ENCODE peak calls at places on chromosomes 7 and 10, in four cellular contexts. One of them, this sample, is unnamed.

GRCh38 chr10:94963901-94964300 is 25.4 kb downstream of the CYP2C9 start:
- DNase-seq in skeletal muscle cell: peak; percentile 2
- DNase-seq in sciatic nerve: no peak
- DNase-seq in AG08396: no peak
- DNase-seq in this sample: no peak

GRCh38 chr7:95469187-95469586 is 16.6 kb upstream of the ASB4 start:
- DNase-seq in sciatic nerve: no peak
- DNase-seq in skeletal muscle cell: no peak
- DNase-seq in AG08396: no peak
- DNase-seq in this sample: no peak

GRCh38 chr10:124911124-124912051 is 30.5 kb upstream of the ZRANB1 start:
- DNase-seq in skeletal muscle cell: no peak
- DNase-seq in AG08396: peak; percentile 18
- DNase-seq in sciatic nerve: no peak
- DNase-seq in this sample: no peak

GRCh38 chr7:115844857-115845256 is 185.7 kb downstream of the TFEC start:
- DNase-seq in sciatic nerve: no peak
- DNase-seq in AG08396: no peak
- DNase-seq in skeletal muscle cell: no peak
- DNase-seq in this sample: no peak

GRCh38 chr10:73183882-73184281 is 16.0 kb downstream of the FAM149B1 start:
- DNase-seq in sciatic nerve: no peak
- DNase-seq in AG08396: no peak
- DNase-seq in skeletal muscle cell: no peak
- DNase-seq in this sample: no peak

GRCh38 chr10:79351332-79351731 is 4.1 kb downstream of the PPIF start:
- DNase-seq in skeletal muscle cell: no peak
- DNase-seq in sciatic nerve: no peak
- DNase-seq in AG08396: no peak
- DNase-seq in this sample: no peak

GRCh38 chr10:3235395-3235794 is 62.8 kb upstream of the PITRM1 start:
- DNase-seq in AG08396: no peak
- DNase-seq in skeletal muscle cell: no peak
- DNase-seq in sciatic nerve: no peak
- DNase-seq in this sample: no peak

GRCh38 chr10:109894516-109894915 is 28.8 kb downstream of the XPNPEP1 start:
- DNase-seq in AG08396: peak; percentile 39
- DNase-seq in skeletal muscle cell: peak; percentile 70
- DNase-seq in sciatic nerve: peak; percentile 75
- DNase-seq in this sample: peak; percentile 87

GRCh38 chr10:132707776-132708171 is 78.2 kb downstream of the NKX6-2 start:
- DNase-seq in sciatic nerve: peak; percentile 45
- DNase-seq in AG08396: no peak
- DNase-seq in skeletal muscle cell: no peak
- DNase-seq in this sample: no peak

GRCh38 chr10:131641231-131641630 is 259.6 kb upstream of the PPP2R2D start:
- DNase-seq in sciatic nerve: no peak
- DNase-seq in AG08396: no peak
- DNase-seq in skeletal muscle cell: no peak
- DNase-seq in this sample: no peak

GRCh38 chr10:11025978-11026377 is 8.3 kb downstream of the CELF2 start:
- DNase-seq in skeletal muscle cell: no peak
- DNase-seq in AG08396: no peak
- DNase-seq in sciatic nerve: no peak
- DNase-seq in this sample: no peak

GRCh38 chr10:68125770-68126169 is 16.5 kb downstream of the MYPN start:
- DNase-seq in skeletal muscle cell: no peak
- DNase-seq in sciatic nerve: no peak
- DNase-seq in AG08396: no peak
- DNase-seq in this sample: no peak

GRCh38 chr10:78395162-78395561 is 361.5 kb downstream of the RPS24 start:
- DNase-seq in AG08396: no peak
- DNase-seq in sciatic nerve: no peak
- DNase-seq in skeletal muscle cell: no peak
- DNase-seq in this sample: no peak

GRCh38 chr10:125057158-125058001 is 103.0 kb downstream of the CTBP2 start:
- DNase-seq in skeletal muscle cell: peak; percentile 79
- DNase-seq in sciatic nerve: peak; percentile 87
- DNase-seq in AG08396: peak; percentile 80
- DNase-seq in this sample: peak; percentile 86

GRCh38 chr7:18940577-18941134 is 176.8 kb downstream of the TWIST1 start:
- DNase-seq in sciatic nerve: no peak
- DNase-seq in skeletal muscle cell: no peak
- DNase-seq in AG08396: no peak
- DNase-seq in this sample: no peak

GRCh38 chr7:41125343-41125742 is 577.5 kb downstream of the INHBA start:
- DNase-seq in skeletal muscle cell: no peak
- DNase-seq in AG08396: no peak
- DNase-seq in sciatic nerve: no peak
- DNase-seq in this sample: no peak

GRCh38 chr10:36538945-36539586 is 586.3 kb upstream of the ANKRD30A start:
- DNase-seq in sciatic nerve: no peak
- DNase-seq in AG08396: peak; percentile 7
- DNase-seq in skeletal muscle cell: no peak
- DNase-seq in this sample: no peak

GRCh38 chr7:82234457-82235049 is 209.0 kb downstream of the CACNA2D1 start:
- DNase-seq in skeletal muscle cell: no peak
- DNase-seq in AG08396: peak; percentile 20
- DNase-seq in sciatic nerve: no peak
- DNase-seq in this sample: no peak

GRCh38 chr10:33005322-33006282 is 47.6 kb upstream of the ITGB1 start:
- DNase-seq in AG08396: peak; percentile 90
- DNase-seq in skeletal muscle cell: peak; percentile 96
- DNase-seq in sciatic nerve: peak; percentile 74
- DNase-seq in this sample: peak; percentile 86

GRCh38 chr10:6046458-6047325 is 15.5 kb downstream of the IL2RA start:
- DNase-seq in sciatic nerve: no peak
- DNase-seq in skeletal muscle cell: no peak
- DNase-seq in AG08396: no peak
- DNase-seq in this sample: no peak

GRCh38 chr10:14884082-14884481 is 5.4 kb downstream of the SUV39H2 start:
- DNase-seq in skeletal muscle cell: no peak
- DNase-seq in sciatic nerve: no peak
- DNase-seq in AG08396: no peak
- DNase-seq in this sample: no peak

GRCh38 chr7:41984888-41985287 is 252.1 kb downstream of the GLI3 start:
- DNase-seq in sciatic nerve: no peak
- DNase-seq in AG08396: peak; percentile 70
- DNase-seq in skeletal muscle cell: no peak
- DNase-seq in this sample: no peak

GRCh38 chr10:31426425-31426824 is 107.4 kb downstream of the ZEB1 start:
- DNase-seq in sciatic nerve: no peak
- DNase-seq in skeletal muscle cell: peak; percentile 84
- DNase-seq in AG08396: peak; percentile 17
- DNase-seq in this sample: no peak

GRCh38 chr10:123995082-123995460 is 98.3 kb downstream of the CHST15 start:
- DNase-seq in skeletal muscle cell: no peak
- DNase-seq in sciatic nerve: peak; percentile 59
- DNase-seq in AG08396: peak; percentile 43
- DNase-seq in this sample: peak; percentile 59